ENCODE peak calls at places on chromosomes 2 and 18, in six cellular contexts. W, F, V, N, D and X are unnamed samples.

GRCh38 chr2:100852999-100853908 is 33.3 kb downstream of the NPAS2 start:
- DNase-seq in N (no peak), W (peak; percentile 27), F (peak; percentile 27), V (no peak), D (no peak), X (no peak)

GRCh38 chr2:79832540-79833234 is 319.8 kb downstream of the CTNNA2 start:
- DNase-seq in N (peak; percentile 26), F (peak; percentile 93), D (no peak), V (no peak), W (no peak), X (peak; percentile 68)

GRCh38 chr2:101559576-101559975 is 84.7 kb upstream of the RFX8 start:
- DNase-seq in W (peak; percentile 65), V (no peak), F (no peak), N (no peak), D (no peak), X (no peak)

GRCh38 chr2:5694016-5694690 is 2.0 kb downstream of the SOX11 start:
- DNase-seq in W (no peak), F (peak; percentile 64), V (no peak), D (no peak), N (peak; percentile 26), X (no peak)

GRCh38 chr2:215793747-215794595 is 219.4 kb downstream of the MREG start:
- DNase-seq in D (peak; percentile 59), N (no peak), F (no peak), W (peak; percentile 97), V (peak; percentile 35), X (no peak)

GRCh38 chr2:160377204-160377995 is 116.2 kb downstream of the RBMS1 start:
- DNase-seq in W (peak; percentile 54), D (no peak), V (no peak), N (no peak), F (no peak), X (no peak)

GRCh38 chr2:124804014-124804940 is 779.2 kb downstream of the CNTNAP5 start:
- DNase-seq in F (peak; percentile 9), V (no peak), D (no peak), N (peak; percentile 72), W (peak; percentile 31), X (peak; percentile 18)

GRCh38 chr2:139296672-139297209 is 516.6 kb upstream of the NXPH2 start:
- DNase-seq in F (no peak), V (no peak), N (no peak), W (no peak), D (no peak), X (no peak)

GRCh38 chr18:45588284-45588683 is 27.0 kb upstream of the SLC14A2 start:
- DNase-seq in W (no peak), F (no peak), D (no peak), V (no peak), N (no peak), X (no peak)

GRCh38 chr2:60306231-60306861 is 247.1 kb downstream of the BCL11A start:
- DNase-seq in N (no peak), W (no peak), D (no peak), V (no peak), F (no peak), X (no peak)

GRCh38 chr2:179264238-179265081 is at the start of gene SESTD1:
- DNase-seq in D (peak; percentile 76), N (peak; percentile 81), V (no peak), W (no peak), F (peak; percentile 66), X (peak; percentile 48)